ENCODE peak calls at places on chromosomes 7 and 10, in four cellular contexts. D, H, Y and U are unnamed samples.

GRCh38 chr10:101560293-101561067 is 27.6 kb downstream of the POLL start:
- DNase-seq in H (no peak), Y (no peak), D (no peak), U (no peak)

GRCh38 chr10:79027147-79028055 is 41.4 kb upstream of the ZMIZ1 start:
- DNase-seq in D (no peak), H (peak; percentile 76), Y (no peak), U (no peak)

GRCh38 chr10:114499630-114500190 is 95.4 kb upstream of the AFAP1L2 start:
- DNase-seq in H (no peak), D (no peak), Y (no peak), U (no peak)

GRCh38 chr7:101308245-101309085 is 13.1 kb downstream of the IFT22 start:
- DNase-seq in Y (no peak), H (peak; percentile 76), D (no peak), U (peak; percentile 80)

GRCh38 chr7:30912454-30912985 is 867 bp downstream of the AQP1 start:
- DNase-seq in H (no peak), D (no peak), Y (no peak), U (no peak)

GRCh38 chr10:79394631-79395030 is 47.4 kb downstream of the PPIF start:
- DNase-seq in H (no peak), Y (no peak), D (no peak), U (no peak)

GRCh38 chr10:88791924-88792323 is 10.6 kb upstream of the LIPM start:
- DNase-seq in H (no peak), Y (no peak), D (peak; percentile 17), U (peak; percentile 19)

GRCh38 chr10:8615118-8615517 is 560.6 kb downstream of the GATA3 start:
- DNase-seq in Y (no peak), H (no peak), D (no peak), U (no peak)

GRCh38 chr10:98131615-98132014 is 2.8 kb upstream of the R3HCC1L start:
- DNase-seq in H (no peak), Y (no peak), D (no peak), U (no peak)

GRCh38 chr7:113394856-113395255 is 276.5 kb upstream of the SMIM30 start:
- DNase-seq in D (no peak), H (no peak), Y (peak; percentile 47), U (no peak)

GRCh38 chr7:138204285-138204988 is 128.2 kb downstream of the AKR1D1 start:
- DNase-seq in D (no peak), Y (no peak), H (no peak), U (peak; percentile 38)

GRCh38 chr7:152527610-152528032 is 91.8 kb upstream of the KMT2C start:
- DNase-seq in Y (no peak), D (no peak), H (no peak), U (no peak)

GRCh38 chr7:768881-769504 is 41.9 kb upstream of the PRKAR1B start:
- DNase-seq in H (peak; percentile 32), Y (peak; percentile 10), D (no peak), U (peak; percentile 78)

GRCh38 chr7:106592282-106593027 is 68.5 kb downstream of the CCDC71L start:
- DNase-seq in H (no peak), D (no peak), Y (no peak), U (no peak)

GRCh38 chr10:88108115-88108610 is 244.7 kb downstream of the PTEN start:
- DNase-seq in H (no peak), Y (no peak), D (peak; percentile 94), U (no peak)

GRCh38 chr10:34010891-34011290 is 676.4 kb upstream of the NRP1 start:
- DNase-seq in D (no peak), H (no peak), Y (no peak), U (no peak)

GRCh38 chr7:50721160-50721559 is 61.5 kb downstream of the GRB10 start:
- DNase-seq in D (no peak), Y (no peak), H (no peak), U (no peak)

GRCh38 chr10:113532724-113533123 is 20.1 kb upstream of the HABP2 start:
- DNase-seq in D (no peak), H (no peak), Y (no peak), U (no peak)

GRCh38 chr10:76432274-76433012 is 1001.0 kb downstream of the LRMDA start:
- DNase-seq in Y (no peak), H (no peak), D (no peak), U (peak; percentile 18)

GRCh38 chr7:36291387-36292316 is 98.0 kb upstream of the ANLN start:
- DNase-seq in H (peak; percentile 89), Y (no peak), D (no peak), U (peak; percentile 93)

GRCh38 chr10:54983255-54983654 is 182.2 kb upstream of the PCDH15 start:
- DNase-seq in Y (no peak), D (no peak), H (no peak), U (no peak)

GRCh38 chr7:142581341-142581740 is 167.9 kb upstream of the PRSS1 start:
- DNase-seq in H (no peak), Y (no peak), D (no peak), U (no peak)

GRCh38 chr10:33402748-33403147 is 68.3 kb upstream of the NRP1 start:
- DNase-seq in D (no peak), Y (no peak), H (no peak), U (no peak)

GRCh38 chr7:11427686-11428273 is 404.2 kb downstream of the THSD7A start:
- DNase-seq in H (peak; percentile 31), D (no peak), Y (no peak), U (peak; percentile 76)

GRCh38 chr7:36015733-36016132 is 137.3 kb upstream of the EEPD1 start:
- DNase-seq in Y (no peak), D (no peak), H (no peak), U (no peak)

GRCh38 chr10:84478155-84478554 is 149.8 kb downstream of the CCSER2 start:
- DNase-seq in H (no peak), D (no peak), Y (no peak), U (no peak)

GRCh38 chr7:108459922-108460551 is 3.8 kb upstream of the NRCAM start:
- DNase-seq in H (peak; percentile 29), Y (no peak), D (no peak), U (peak; percentile 66)

GRCh38 chr7:98761225-98761624 is 108.6 kb downstream of the TMEM130 start:
- DNase-seq in D (no peak), Y (no peak), H (no peak), U (no peak)

GRCh38 chr10:33252794-33253203 is 81.7 kb downstream of the NRP1 start:
- DNase-seq in Y (no peak), H (no peak), D (no peak), U (no peak)

GRCh38 chr10:113524539-113525490 is 28.0 kb upstream of the HABP2 start:
- DNase-seq in D (no peak), H (no peak), Y (no peak), U (no peak)

GRCh38 chr10:43197834-43198681 is 59.8 kb downstream of the CSGALNACT2 start:
- DNase-seq in Y (no peak), D (no peak), H (no peak), U (peak; percentile 71)

GRCh38 chr7:115802415-115802814 is 228.1 kb downstream of the TFEC start:
- DNase-seq in D (no peak), H (no peak), Y (no peak), U (no peak)

GRCh38 chr7:35648367-35648766 is 46.6 kb downstream of the HERPUD2 start:
- DNase-seq in D (no peak), H (no peak), Y (no peak), U (no peak)

GRCh38 chr7:132991615-132992587 is 90.0 kb downstream of the CHCHD3 start:
- DNase-seq in Y (no peak), D (no peak), H (no peak), U (peak; percentile 14)

GRCh38 chr10:77970869-77971803 is 44.6 kb upstream of the DLG5 start:
- DNase-seq in Y (no peak), D (no peak), H (peak; percentile 77), U (peak; percentile 68)

GRCh38 chr7:120991570-120991969 is 3.1 kb downstream of the CPED1 start:
- DNase-seq in H (no peak), Y (no peak), D (no peak), U (no peak)

GRCh38 chr10:125002423-125003145 is 60.7 kb downstream of the ZRANB1 start:
- DNase-seq in D (no peak), H (no peak), Y (no peak), U (peak; percentile 27)

GRCh38 chr10:104582604-104582951 is 58.5 kb upstream of the SORCS3 start:
- DNase-seq in Y (no peak), D (no peak), H (no peak), U (no peak)

GRCh38 chr10:10796061-10796773 is 221.5 kb upstream of the CELF2 start:
- DNase-seq in H (no peak), Y (no peak), D (no peak), U (no peak)

GRCh38 chr7:45872116-45873034 is 507 bp downstream of the CCDC201 start:
- DNase-seq in H (peak; percentile 55), Y (no peak), D (no peak), U (no peak)

GRCh38 chr10:72030762-72031543 is 57.4 kb downstream of the SPOCK2 start:
- DNase-seq in Y (no peak), H (no peak), D (no peak), U (no peak)
- TF ChIP-seq NRF1 in Y (no peak), H (no peak), D (no peak), U (no peak)

DNA sequence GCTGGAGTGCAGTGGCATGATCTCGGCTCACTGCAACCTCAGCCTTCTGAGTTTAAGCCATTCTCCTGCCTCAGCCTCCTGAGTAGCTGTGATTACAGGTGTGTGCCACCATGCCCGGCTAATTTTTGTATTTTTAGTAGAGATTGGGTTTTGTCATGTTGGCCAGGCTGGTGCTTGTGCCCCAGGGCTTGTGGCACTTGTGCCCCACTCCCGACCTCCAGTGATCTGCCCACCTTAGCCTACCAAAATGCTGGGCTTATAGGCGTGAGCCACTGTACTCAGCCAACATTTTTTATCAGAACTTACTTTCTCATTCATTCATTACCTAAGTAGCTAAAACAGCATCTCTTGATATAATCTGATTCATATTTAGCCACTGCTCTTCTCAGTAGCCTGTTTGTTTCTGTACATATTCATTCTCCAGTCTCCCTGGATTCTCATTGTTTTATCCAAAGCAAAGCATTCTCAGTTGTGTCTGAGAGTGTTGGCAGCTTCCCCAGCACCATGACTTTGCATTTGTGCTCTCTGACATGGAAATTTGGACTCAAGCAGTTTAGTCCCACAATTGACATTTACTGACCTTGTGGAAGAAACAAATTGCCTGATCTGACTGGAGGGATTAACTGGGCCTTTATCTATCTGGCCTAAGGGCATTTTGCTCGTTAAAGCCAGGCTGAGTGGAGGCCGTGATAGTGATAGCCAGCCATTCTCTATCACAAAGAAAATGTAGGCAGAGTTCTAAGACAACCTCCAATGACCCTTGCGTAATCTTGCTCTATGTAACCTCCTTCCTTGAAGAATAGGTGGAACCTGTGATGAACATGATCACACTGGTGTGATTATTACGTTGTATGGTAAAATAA is 44.9 kb downstream of the AKR1B15 start:
- DNase-seq in D (no peak), H (peak; percentile 28), Y (no peak), U (peak; percentile 10)
- TF ChIP-seq EP300 in D (no peak), H (peak; percentile 71), Y (no peak), U (no peak)

GRCh38 chr10:131814567-131815290 is 86.1 kb upstream of the PPP2R2D start:
- DNase-seq in H (no peak), D (no peak), Y (no peak), U (no peak)

GRCh38 chr10:131812012-131812403 is 88.8 kb upstream of the PPP2R2D start:
- DNase-seq in D (no peak), H (no peak), Y (no peak), U (no peak)

GRCh38 chr10:131811239-131812011 is 89.4 kb upstream of the PPP2R2D start:
- DNase-seq in D (no peak), Y (no peak), H (no peak), U (no peak)

GRCh38 chr10:131810805-131811137 is 90.0 kb upstream of the PPP2R2D start:
- DNase-seq in Y (no peak), D (no peak), H (no peak), U (no peak)

GRCh38 chr10:131812736-131813604 is 87.8 kb upstream of the PPP2R2D start:
- DNase-seq in H (no peak), D (no peak), Y (no peak), U (peak; percentile 20)
- TF ChIP-seq RFX5 in H (no peak), D (no peak), Y (no peak), U (no peak)

GRCh38 chr10:120897343-120897742 is 46.2 kb downstream of the WDR11 start:
- DNase-seq in D (no peak), Y (no peak), H (no peak), U (no peak)
- TF ChIP-seq NRF1 in D (no peak), Y (no peak), H (no peak), U (no peak)